ENCODE peak calls at places on chromosomes 4 and X, in seven cellular contexts. One of them, this sample, is unnamed.
A peak's percentile ranks its signal among the peaks of the same experiment; 100 is the strongest.

GRCh38 chr4:124710911-124711310 is 1.6 kb downstream of the ANKRD50 start:
- DNase-seq in transverse colon: no peak
- DNase-seq in upper lobe of left lung: peak; percentile 24
- DNase-seq in GM12891: no peak
- DNase-seq in stomach: peak; percentile 31
- DNase-seq in right lobe of liver: no peak
- DNase-seq in A549: no peak
- DNase-seq in this sample: no peak

GRCh38 chrX:281166-281999 is at the start of gene PLCXD1:
- DNase-seq in transverse colon: no peak
- DNase-seq in upper lobe of left lung: no peak
- DNase-seq in GM12891: no peak
- DNase-seq in stomach: peak; percentile 32
- DNase-seq in right lobe of liver: no peak
- DNase-seq in A549: peak; percentile 85
- DNase-seq in this sample: peak; percentile 67

GRCh38 chrX:104913348-104913747 is 307.1 kb downstream of the TEX13A start:
- DNase-seq in transverse colon: no peak
- DNase-seq in upper lobe of left lung: no peak
- DNase-seq in GM12891: no peak
- DNase-seq in stomach: no peak
- DNase-seq in right lobe of liver: no peak
- DNase-seq in A549: no peak
- DNase-seq in this sample: no peak

GRCh38 chrX:153750126-153750774 is 13.8 kb upstream of the PLXNB3 start:
- DNase-seq in transverse colon: no peak
- DNase-seq in upper lobe of left lung: no peak
- DNase-seq in GM12891: no peak
- DNase-seq in stomach: no peak
- DNase-seq in right lobe of liver: no peak
- DNase-seq in A549: no peak
- DNase-seq in this sample: no peak

GRCh38 chr4:74682567-74683359 is 111.6 kb downstream of the BTC start:
- DNase-seq in transverse colon: no peak
- DNase-seq in upper lobe of left lung: peak; percentile 79
- DNase-seq in GM12891: no peak
- DNase-seq in stomach: peak; percentile 70
- DNase-seq in right lobe of liver: no peak
- DNase-seq in A549: peak; percentile 9
- DNase-seq in this sample: no peak

GRCh38 chr4:182448281-182449151 is 205.3 kb downstream of the TENM3 start:
- DNase-seq in transverse colon: peak; percentile 77
- DNase-seq in upper lobe of left lung: peak; percentile 79
- DNase-seq in GM12891: peak; percentile 55
- DNase-seq in stomach: peak; percentile 89
- DNase-seq in right lobe of liver: peak; percentile 90
- DNase-seq in A549: peak; percentile 72
- DNase-seq in this sample: peak; percentile 93

GRCh38 chrX:49810233-49810632 is 18.9 kb upstream of the PAGE4 start:
- DNase-seq in transverse colon: no peak
- DNase-seq in upper lobe of left lung: no peak
- DNase-seq in GM12891: no peak
- DNase-seq in stomach: no peak
- DNase-seq in right lobe of liver: no peak
- DNase-seq in A549: no peak
- DNase-seq in this sample: no peak

GRCh38 chr4:89640620-89641366 is 196.2 kb downstream of the SNCA start:
- DNase-seq in transverse colon: peak; percentile 43
- DNase-seq in upper lobe of left lung: no peak
- DNase-seq in GM12891: no peak
- DNase-seq in stomach: no peak
- DNase-seq in right lobe of liver: peak; percentile 55
- DNase-seq in A549: peak; percentile 40
- DNase-seq in this sample: no peak

GRCh38 chrX:122567911-122568310 is 616.2 kb upstream of the GRIA3 start:
- DNase-seq in transverse colon: no peak
- DNase-seq in upper lobe of left lung: no peak
- DNase-seq in GM12891: no peak
- DNase-seq in stomach: no peak
- DNase-seq in right lobe of liver: no peak
- DNase-seq in A549: no peak
- DNase-seq in this sample: no peak

GRCh38 chr4:46051392-46051791 is 72.5 kb downstream of the GABRG1 start:
- DNase-seq in transverse colon: no peak
- DNase-seq in upper lobe of left lung: no peak
- DNase-seq in GM12891: no peak
- DNase-seq in stomach: no peak
- DNase-seq in right lobe of liver: no peak
- DNase-seq in A549: no peak
- DNase-seq in this sample: no peak

GRCh38 chr4:13821522-13821921 is 194.0 kb upstream of the BOD1L1 start:
- DNase-seq in transverse colon: no peak
- DNase-seq in upper lobe of left lung: no peak
- DNase-seq in GM12891: no peak
- DNase-seq in stomach: no peak
- DNase-seq in right lobe of liver: no peak
- DNase-seq in A549: no peak
- DNase-seq in this sample: no peak

GRCh38 chr4:40401646-40402045 is 66.5 kb downstream of the CHRNA9 start:
- DNase-seq in transverse colon: no peak
- DNase-seq in upper lobe of left lung: no peak
- DNase-seq in GM12891: no peak
- DNase-seq in stomach: no peak
- DNase-seq in right lobe of liver: no peak
- DNase-seq in A549: no peak
- DNase-seq in this sample: no peak

GRCh38 chrX:19787305-19787704 is 100.1 kb downstream of the SH3KBP1 start:
- DNase-seq in transverse colon: no peak
- DNase-seq in upper lobe of left lung: no peak
- DNase-seq in GM12891: no peak
- DNase-seq in stomach: no peak
- DNase-seq in right lobe of liver: no peak
- DNase-seq in A549: no peak
- DNase-seq in this sample: no peak

GRCh38 chr4:53714377-53715140 is 123.3 kb upstream of the LNX1 start:
- DNase-seq in transverse colon: no peak
- DNase-seq in upper lobe of left lung: no peak
- DNase-seq in GM12891: no peak
- DNase-seq in stomach: no peak
- DNase-seq in right lobe of liver: no peak
- DNase-seq in A549: no peak
- DNase-seq in this sample: no peak

GRCh38 chr4:15547392-15547791 is 77.7 kb downstream of the CC2D2A start:
- DNase-seq in transverse colon: no peak
- DNase-seq in upper lobe of left lung: no peak
- DNase-seq in GM12891: no peak
- DNase-seq in stomach: no peak
- DNase-seq in right lobe of liver: no peak
- DNase-seq in A549: no peak
- DNase-seq in this sample: no peak

GRCh38 chr4:94831607-94832006 is 73.9 kb downstream of the BMPR1B start:
- DNase-seq in transverse colon: no peak
- DNase-seq in upper lobe of left lung: no peak
- DNase-seq in GM12891: no peak
- DNase-seq in stomach: no peak
- DNase-seq in right lobe of liver: no peak
- DNase-seq in A549: no peak
- DNase-seq in this sample: no peak

GRCh38 chr4:7612311-7612710 is 177.6 kb upstream of the PSAPL1 start:
- DNase-seq in transverse colon: no peak
- DNase-seq in upper lobe of left lung: no peak
- DNase-seq in GM12891: no peak
- DNase-seq in stomach: no peak
- DNase-seq in right lobe of liver: no peak
- DNase-seq in A549: no peak
- DNase-seq in this sample: no peak

GRCh38 chr4:25439913-25440477 is 62.9 kb downstream of the ANAPC4 start:
- DNase-seq in transverse colon: peak; percentile 51
- DNase-seq in upper lobe of left lung: peak; percentile 71
- DNase-seq in GM12891: peak; percentile 52
- DNase-seq in stomach: peak; percentile 73
- DNase-seq in right lobe of liver: no peak
- DNase-seq in A549: peak; percentile 36
- DNase-seq in this sample: peak; percentile 44

GRCh38 chr4:87419578-87420249 is 2.7 kb upstream of the NUDT9 start:
- DNase-seq in transverse colon: no peak
- DNase-seq in upper lobe of left lung: no peak
- DNase-seq in GM12891: no peak
- DNase-seq in stomach: no peak
- DNase-seq in right lobe of liver: no peak
- DNase-seq in A549: no peak
- DNase-seq in this sample: no peak

GRCh38 chr4:74830928-74831327 is 36.6 kb upstream of the BTC start:
- DNase-seq in transverse colon: no peak
- DNase-seq in upper lobe of left lung: no peak
- DNase-seq in GM12891: no peak
- DNase-seq in stomach: no peak
- DNase-seq in right lobe of liver: no peak
- DNase-seq in A549: no peak
- DNase-seq in this sample: no peak

GRCh38 chr4:186699881-186700397 is 23.7 kb downstream of the FAT1 start:
- DNase-seq in transverse colon: no peak
- DNase-seq in upper lobe of left lung: no peak
- DNase-seq in GM12891: no peak
- DNase-seq in stomach: no peak
- DNase-seq in right lobe of liver: no peak
- DNase-seq in A549: no peak
- DNase-seq in this sample: no peak

GRCh38 chrX:66638591-66639500 is at the start of gene EDA2R:
- DNase-seq in transverse colon: peak; percentile 13
- DNase-seq in upper lobe of left lung: peak; percentile 41
- DNase-seq in GM12891: peak; percentile 17
- DNase-seq in stomach: no peak
- DNase-seq in right lobe of liver: no peak
- DNase-seq in A549: peak; percentile 54
- DNase-seq in this sample: peak; percentile 37

GRCh38 chr4:169229571-169230028 is 41.2 kb downstream of the SH3RF1 start:
- DNase-seq in transverse colon: no peak
- DNase-seq in upper lobe of left lung: no peak
- DNase-seq in GM12891: no peak
- DNase-seq in stomach: no peak
- DNase-seq in right lobe of liver: no peak
- DNase-seq in A549: peak; percentile 53
- DNase-seq in this sample: no peak

GRCh38 chr4:175298119-175298518 is 380.0 kb downstream of the ADAM29 start:
- DNase-seq in transverse colon: no peak
- DNase-seq in upper lobe of left lung: no peak
- DNase-seq in GM12891: no peak
- DNase-seq in stomach: no peak
- DNase-seq in right lobe of liver: no peak
- DNase-seq in A549: no peak
- DNase-seq in this sample: no peak

GRCh38 chrX:129779747-129780146 is at the start of gene SASH3:
- DNase-seq in transverse colon: peak; percentile 63
- DNase-seq in upper lobe of left lung: peak; percentile 84
- DNase-seq in GM12891: no peak
- DNase-seq in stomach: peak; percentile 50
- DNase-seq in right lobe of liver: peak; percentile 55
- DNase-seq in A549: no peak
- DNase-seq in this sample: no peak

GRCh38 chrX:150362599-150363481 is at the start of gene MAMLD1:
- DNase-seq in transverse colon: peak; percentile 67
- DNase-seq in upper lobe of left lung: peak; percentile 64
- DNase-seq in GM12891: peak; percentile 16
- DNase-seq in stomach: peak; percentile 70
- DNase-seq in right lobe of liver: peak; percentile 80
- DNase-seq in A549: peak; percentile 47
- DNase-seq in this sample: peak; percentile 78
- TF ChIP-seq POLR2A in transverse colon: peak; percentile 24
- TF ChIP-seq POLR2A in upper lobe of left lung: peak; percentile 52
- TF ChIP-seq POLR2A in GM12891: no peak
- TF ChIP-seq POLR2A in stomach: no peak
- TF ChIP-seq POLR2A in right lobe of liver: peak; percentile 70
- TF ChIP-seq POLR2A in A549: peak; percentile 44
- TF ChIP-seq POLR2A in this sample: peak; percentile 52

GRCh38 chr4:38382492-38382891 is 281.5 kb upstream of the KLF3 start:
- DNase-seq in transverse colon: no peak
- DNase-seq in upper lobe of left lung: no peak
- DNase-seq in GM12891: no peak
- DNase-seq in stomach: no peak
- DNase-seq in right lobe of liver: no peak
- DNase-seq in A549: no peak
- DNase-seq in this sample: no peak
- TF ChIP-seq POLR2A in transverse colon: no peak
- TF ChIP-seq POLR2A in upper lobe of left lung: no peak
- TF ChIP-seq POLR2A in GM12891: no peak
- TF ChIP-seq POLR2A in stomach: no peak
- TF ChIP-seq POLR2A in right lobe of liver: no peak
- TF ChIP-seq POLR2A in A549: no peak
- TF ChIP-seq POLR2A in this sample: no peak

GRCh38 chr4:2365913-2366210 is 52.6 kb downstream of the ZFYVE28 start:
- DNase-seq in transverse colon: no peak
- DNase-seq in upper lobe of left lung: no peak
- DNase-seq in GM12891: no peak
- DNase-seq in stomach: no peak
- DNase-seq in right lobe of liver: no peak
- DNase-seq in A549: no peak
- DNase-seq in this sample: no peak

GRCh38 chr4:2363951-2364653 is 54.3 kb downstream of the ZFYVE28 start:
- DNase-seq in transverse colon: no peak
- DNase-seq in upper lobe of left lung: no peak
- DNase-seq in GM12891: no peak
- DNase-seq in stomach: no peak
- DNase-seq in right lobe of liver: no peak
- DNase-seq in A549: no peak
- DNase-seq in this sample: no peak

GRCh38 chr4:2363056-2363719 is 55.3 kb downstream of the ZFYVE28 start:
- DNase-seq in transverse colon: no peak
- DNase-seq in upper lobe of left lung: peak; percentile 31
- DNase-seq in GM12891: no peak
- DNase-seq in stomach: peak; percentile 78
- DNase-seq in right lobe of liver: peak; percentile 88
- DNase-seq in A549: no peak
- DNase-seq in this sample: peak; percentile 62

GRCh38 chr4:2365054-2365912 is 53.2 kb downstream of the ZFYVE28 start:
- DNase-seq in transverse colon: no peak
- DNase-seq in upper lobe of left lung: no peak
- DNase-seq in GM12891: no peak
- DNase-seq in stomach: no peak
- DNase-seq in right lobe of liver: no peak
- DNase-seq in A549: no peak
- DNase-seq in this sample: peak; percentile 41

DNA sequence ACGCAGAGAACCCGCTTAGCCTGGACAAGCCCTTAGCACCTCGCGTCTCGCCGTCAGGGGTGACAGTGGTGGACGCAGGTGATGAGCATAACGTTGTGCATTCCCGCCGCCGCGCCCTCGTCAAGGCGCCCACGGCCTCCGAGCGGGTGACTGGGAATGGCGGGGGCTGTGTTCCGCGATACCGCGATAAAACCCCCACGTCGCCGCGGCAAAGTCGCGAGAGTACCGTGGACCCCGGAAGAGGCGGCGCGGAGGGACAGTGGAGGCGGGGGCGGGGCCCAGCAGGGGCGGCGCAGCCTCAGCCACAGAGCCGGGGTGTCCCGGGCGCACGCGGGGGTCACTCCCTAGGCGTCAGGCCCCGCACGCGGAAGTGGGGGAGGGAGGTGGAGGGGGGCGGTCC is 53.8 kb downstream of the ZFYVE28 start:
- DNase-seq in transverse colon: peak; percentile 31
- DNase-seq in upper lobe of left lung: no peak
- DNase-seq in GM12891: no peak
- DNase-seq in stomach: peak; percentile 34
- DNase-seq in right lobe of liver: peak; percentile 36
- DNase-seq in A549: no peak
- DNase-seq in this sample: peak; percentile 79
- TF ChIP-seq POLR2A in transverse colon: no peak
- TF ChIP-seq POLR2A in upper lobe of left lung: no peak
- TF ChIP-seq POLR2A in GM12891: no peak
- TF ChIP-seq POLR2A in stomach: no peak
- TF ChIP-seq POLR2A in right lobe of liver: no peak
- TF ChIP-seq POLR2A in A549: no peak
- TF ChIP-seq POLR2A in this sample: no peak

GRCh38 chr4:55186123-55186522 is 60.7 kb upstream of the KDR start:
- DNase-seq in transverse colon: no peak
- DNase-seq in upper lobe of left lung: no peak
- DNase-seq in GM12891: no peak
- DNase-seq in stomach: no peak
- DNase-seq in right lobe of liver: no peak
- DNase-seq in A549: no peak
- DNase-seq in this sample: no peak
- TF ChIP-seq POLR2A in transverse colon: no peak
- TF ChIP-seq POLR2A in upper lobe of left lung: no peak
- TF ChIP-seq POLR2A in GM12891: no peak
- TF ChIP-seq POLR2A in stomach: no peak
- TF ChIP-seq POLR2A in right lobe of liver: no peak
- TF ChIP-seq POLR2A in A549: no peak
- TF ChIP-seq POLR2A in this sample: no peak